ENCODE peak calls at places on chromosomes 3 and 15, in eight cellular contexts. J, R, X, C, M, L, F and K are unnamed samples.

GRCh38 chr3:50316657-50317242 is 5.8 kb downstream of the HYAL2 start:
- DNase-seq in J (no peak), R (no peak), X (no peak), C (peak; percentile 60), M (no peak), L (peak; percentile 93), F (no peak), K (peak; percentile 96)

GRCh38 chr15:78943692-78944091 is 1.2 kb downstream of the CTSH start:
- DNase-seq in J (no peak), R (no peak), X (no peak), C (no peak), M (no peak), L (no peak), F (no peak), K (no peak)

GRCh38 chr3:196357905-196358304 is 19.7 kb upstream of the TM4SF19 start:
- DNase-seq in J (peak; percentile 6), R (no peak), X (no peak), C (no peak), M (no peak), L (no peak), F (no peak), K (no peak)

GRCh38 chr3:103873897-103874545 is 1439.2 kb downstream of the ZPLD1 start:
- DNase-seq in J (no peak), R (no peak), X (no peak), C (no peak), M (no peak), L (no peak), F (no peak), K (no peak)

GRCh38 chr3:122920986-122921385 is 106.6 kb downstream of the SEMA5B start:
- DNase-seq in J (no peak), R (no peak), X (no peak), C (no peak), M (no peak), L (no peak), F (no peak), K (no peak)

GRCh38 chr3:10683106-10683505 is 132.9 kb upstream of the SLC6A11 start:
- DNase-seq in J (no peak), R (no peak), X (no peak), C (no peak), M (no peak), L (no peak), F (no peak), K (no peak)

GRCh38 chr15:83106994-83107840 is at the start of gene TM6SF1:
- DNase-seq in J (no peak), R (peak; percentile 83), X (no peak), C (no peak), M (no peak), L (no peak), F (no peak), K (peak; percentile 78)

GRCh38 chr3:169526246-169526645 is 137.3 kb downstream of the MECOM start:
- DNase-seq in J (no peak), R (no peak), X (no peak), C (no peak), M (no peak), L (no peak), F (no peak), K (no peak)

GRCh38 chr3:13708301-13708700 is 159.4 kb downstream of the FBLN2 start:
- DNase-seq in J (no peak), R (no peak), X (no peak), C (peak; percentile 5), M (no peak), L (no peak), F (no peak), K (peak; percentile 29)

GRCh38 chr3:150005243-150006102 is 34.8 kb upstream of the PFN2 start:
- DNase-seq in J (no peak), R (no peak), X (no peak), C (no peak), M (no peak), L (no peak), F (no peak), K (no peak)

GRCh38 chr3:52891164-52891563 is 6.2 kb downstream of the STIMATE start:
- DNase-seq in J (no peak), R (no peak), X (no peak), C (no peak), M (no peak), L (peak; percentile 50), F (no peak), K (no peak)

GRCh38 chr15:60912984-60913697 is 316.0 kb downstream of the RORA start:
- DNase-seq in J (no peak), R (no peak), X (peak; percentile 52), C (no peak), M (no peak), L (no peak), F (no peak), K (peak; percentile 57)

GRCh38 chr3:185646382-185647133 is 60.5 kb downstream of the SENP2 start:
- DNase-seq in J (no peak), R (no peak), X (no peak), C (no peak), M (no peak), L (no peak), F (no peak), K (no peak)
- H3K4me3 ChIP-seq in J (no peak overlapping the region), R (no peak overlapping the region), X (no peak overlapping the region), C (no peak overlapping the region), M (no peak overlapping the region), L (no peak overlapping the region), F (no peak overlapping the region), K (no peak overlapping the region)

GRCh38 chr3:180267202-180267843 is 230.6 kb upstream of the PEX5L start:
- DNase-seq in J (peak; percentile 41), R (no peak), X (no peak), C (no peak), M (no peak), L (no peak), F (no peak), K (no peak)
- H3K4me3 ChIP-seq in J (no peak overlapping the region), R (no peak overlapping the region), X (no peak overlapping the region), C (no peak overlapping the region), M (no peak overlapping the region), L (no peak overlapping the region), F (no peak overlapping the region), K (no peak overlapping the region)

DNA sequence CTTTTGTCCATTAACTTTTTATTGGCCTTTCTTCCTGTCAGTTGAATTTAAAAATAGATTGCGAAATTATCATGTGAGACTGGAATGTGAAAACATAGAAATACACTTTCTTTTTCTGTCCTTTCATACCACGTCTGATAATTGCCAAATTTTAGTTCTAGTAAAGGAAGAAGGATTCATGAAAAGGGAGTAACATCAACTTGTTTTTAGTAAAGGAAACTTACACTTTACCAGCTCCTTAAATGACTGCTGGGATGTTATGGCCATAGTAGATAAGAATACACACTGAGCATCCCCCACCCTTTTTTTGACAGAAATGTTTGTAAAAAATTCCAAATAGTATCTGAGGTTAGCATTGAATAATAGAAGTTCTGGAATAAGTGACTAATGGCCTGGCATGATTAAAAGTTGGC is 137.9 kb downstream of the NEO1 start:
- DNase-seq in J (no peak), R (no peak), X (peak; percentile 65), C (no peak), M (no peak), L (no peak), F (peak; percentile 30), K (no peak)
- H3K4me3 ChIP-seq in J (no peak overlapping the region), R (no peak overlapping the region), X (no peak overlapping the region), C (no peak overlapping the region), M (no peak overlapping the region), L (no peak overlapping the region), F (no peak overlapping the region), K (no peak overlapping the region)

DNA sequence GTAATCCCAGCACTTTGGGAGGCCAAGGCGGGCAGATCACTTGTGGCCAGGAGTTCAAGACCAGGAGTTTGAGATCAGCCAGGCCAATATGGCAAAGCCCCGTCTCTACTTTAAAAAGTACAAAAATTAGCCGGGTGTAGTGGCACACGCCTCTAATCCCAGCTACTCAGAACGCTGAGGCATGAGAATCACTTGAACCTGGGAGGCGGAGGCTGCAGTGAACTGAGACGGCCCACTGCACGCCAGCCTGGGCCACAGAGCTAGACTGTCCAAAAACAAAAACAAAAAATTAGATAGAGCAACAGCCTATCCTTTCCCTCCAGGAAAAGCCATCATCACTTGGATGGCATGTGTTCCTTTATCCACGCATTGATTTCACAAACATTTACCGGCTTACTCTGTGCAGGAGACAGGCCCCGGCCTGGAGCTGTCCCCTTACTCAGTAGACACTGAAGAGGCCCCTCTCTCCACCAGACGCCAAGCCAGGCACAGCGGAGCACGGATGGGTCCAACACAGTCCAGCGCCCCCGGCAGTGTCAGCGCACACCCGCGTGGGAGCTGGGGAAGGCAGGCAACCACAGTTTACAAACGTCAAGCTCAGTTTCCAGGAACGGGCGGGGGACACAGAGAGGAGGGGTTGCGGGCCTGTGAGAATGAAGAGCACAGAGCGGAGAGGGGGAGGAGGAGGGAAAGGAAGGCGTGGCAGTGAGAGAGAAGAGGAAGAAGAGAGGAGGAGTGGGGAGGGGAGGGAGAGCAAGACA is 3.1 kb downstream of the GP5 start:
- DNase-seq in J (peak; percentile 82), R (no peak), X (no peak), C (peak; percentile 29), M (peak; percentile 70), L (peak; percentile 52), F (no peak), K (no peak)
- H3K4me3 ChIP-seq in J (no peak overlapping the region), R (peak overlapping the region; percentile 44), X (no peak overlapping the region), C (no peak overlapping the region), M (peak overlapping the region; percentile 73), L (peak overlapping the region; percentile 11), F (no peak overlapping the region), K (peak overlapping the region; percentile 25)

GRCh38 chr15:63241316-63241715 is 36.1 kb upstream of the APH1B start:
- DNase-seq in J (no peak), R (no peak), X (no peak), C (no peak), M (no peak), L (no peak), F (no peak), K (no peak)
- H3K4me3 ChIP-seq in J (no peak overlapping the region), R (no peak overlapping the region), X (no peak overlapping the region), C (no peak overlapping the region), M (no peak overlapping the region), L (no peak overlapping the region), F (no peak overlapping the region), K (no peak overlapping the region)

GRCh38 chr3:154060606-154061380 is 60.4 kb upstream of the ARHGEF26 start:
- DNase-seq in J (no peak), R (no peak), X (peak; percentile 97), C (no peak), M (no peak), L (no peak), F (peak; percentile 60), K (no peak)
- H3K4me3 ChIP-seq in J (no peak overlapping the region), R (no peak overlapping the region), X (no peak overlapping the region), C (no peak overlapping the region), M (no peak overlapping the region), L (no peak overlapping the region), F (no peak overlapping the region), K (no peak overlapping the region)

DNA sequence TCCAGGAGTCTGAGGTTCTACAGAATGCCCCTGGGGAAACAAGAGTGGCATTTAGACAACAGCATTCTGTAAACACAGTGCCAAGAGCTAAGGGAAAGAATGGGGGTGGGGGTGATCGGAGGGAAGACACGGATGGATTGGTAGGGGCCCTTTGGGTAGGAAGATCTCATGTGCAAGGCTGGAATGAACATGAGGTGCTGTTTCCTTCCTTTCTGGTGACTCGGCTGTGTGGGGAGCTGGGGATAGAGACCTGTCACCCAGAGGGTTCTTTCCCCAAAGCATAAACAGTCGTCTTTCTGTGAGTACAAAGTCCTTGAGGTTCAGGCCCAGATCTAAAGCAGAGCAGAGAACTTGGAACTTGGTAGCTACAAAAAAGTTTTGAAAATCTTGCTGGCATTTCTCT is 11.7 kb downstream of the TPM1 start:
- DNase-seq in J (no peak), R (no peak), X (no peak), C (no peak), M (no peak), L (no peak), F (no peak), K (no peak)
- H3K4me3 ChIP-seq in J (no peak overlapping the region), R (no peak overlapping the region), X (no peak overlapping the region), C (no peak overlapping the region), M (no peak overlapping the region), L (no peak overlapping the region), F (no peak overlapping the region), K (peak overlapping the region; percentile 18)

GRCh38 chr3:127822166-127822835 is at the start of gene MGLL:
- DNase-seq in J (no peak), R (peak; percentile 63), X (peak; percentile 32), C (peak; percentile 30), M (no peak), L (no peak), F (peak; percentile 26), K (peak; percentile 78)
- H3K4me3 ChIP-seq in J (peak within 1 kb of the TSS; percentile 56), R (peak within 1 kb of the TSS; percentile 91), X (peak within 1 kb of the TSS; percentile 72), C (peak within 1 kb of the TSS; percentile 40), M (no peak within 1 kb of the TSS), L (peak within 1 kb of the TSS; percentile 81), F (peak within 1 kb of the TSS; percentile 55), K (peak within 1 kb of the TSS; percentile 47)